ENCODE peak calls at places on chromosomes 12 and 14, in four cellular contexts. One of them, this sample, is unnamed.

GRCh38 chr14:102749833-102750775 is 27.1 kb upstream of the TRAF3 start:
- DNase-seq in neural progenitor cell: peak
- DNase-seq in SK-N-SH: no peak
- DNase-seq in GM23248: no peak
- DNase-seq in this sample: no peak

GRCh38 chr14:91300283-91300841 is 55.9 kb upstream of the GPR68 start:
- DNase-seq in SK-N-SH: no peak
- DNase-seq in neural progenitor cell: no peak
- DNase-seq in GM23248: no peak
- DNase-seq in this sample: no peak

GRCh38 chr12:25301798-25302197 is 51.1 kb upstream of the KRAS start:
- DNase-seq in GM23248: no peak
- DNase-seq in neural progenitor cell: no peak
- DNase-seq in SK-N-SH: no peak
- DNase-seq in this sample: no peak

GRCh38 chr14:50545618-50546017 is 13.2 kb upstream of the MAP4K5 start:
- DNase-seq in neural progenitor cell: no peak
- DNase-seq in GM23248: no peak
- DNase-seq in SK-N-SH: no peak
- DNase-seq in this sample: no peak

GRCh38 chr12:14635776-14636175 is 60.6 kb downstream of the GUCY2C start:
- DNase-seq in SK-N-SH: no peak
- DNase-seq in GM23248: peak
- DNase-seq in neural progenitor cell: no peak
- DNase-seq in this sample: no peak

GRCh38 chr12:57091633-57092528 is 3.0 kb downstream of the NAB2 start:
- DNase-seq in GM23248: no peak
- DNase-seq in neural progenitor cell: no peak
- DNase-seq in SK-N-SH: peak
- DNase-seq in this sample: no peak

GRCh38 chr14:75196064-75196463 is 19.7 kb upstream of the TMED10 start:
- DNase-seq in SK-N-SH: no peak
- DNase-seq in GM23248: no peak
- DNase-seq in neural progenitor cell: no peak
- DNase-seq in this sample: no peak

GRCh38 chr12:31536672-31537071 is 54.3 kb downstream of the DENND5B start:
- DNase-seq in neural progenitor cell: no peak
- DNase-seq in GM23248: peak
- DNase-seq in SK-N-SH: no peak
- DNase-seq in this sample: no peak

GRCh38 chr14:67551940-67552339 is 18.9 kb downstream of the PLEKHH1 start:
- DNase-seq in neural progenitor cell: no peak
- DNase-seq in GM23248: no peak
- DNase-seq in SK-N-SH: no peak
- DNase-seq in this sample: no peak

GRCh38 chr14:90458536-90458935 is 61.7 kb downstream of the CALM1 start:
- DNase-seq in GM23248: no peak
- DNase-seq in neural progenitor cell: no peak
- DNase-seq in SK-N-SH: no peak
- DNase-seq in this sample: no peak

GRCh38 chr12:12561305-12562015 is 1.2 kb downstream of the DUSP16 start:
- DNase-seq in neural progenitor cell: peak
- DNase-seq in GM23248: peak
- DNase-seq in SK-N-SH: peak
- DNase-seq in this sample: peak

GRCh38 chr12:43896496-43896895 is 60.6 kb downstream of the TMEM117 start:
- DNase-seq in SK-N-SH: no peak
- DNase-seq in neural progenitor cell: no peak
- DNase-seq in GM23248: no peak
- DNase-seq in this sample: no peak

GRCh38 chr14:65057704-65058103 is 44.6 kb downstream of the MAX start:
- DNase-seq in SK-N-SH: no peak
- DNase-seq in neural progenitor cell: no peak
- DNase-seq in GM23248: no peak
- DNase-seq in this sample: no peak

GRCh38 chr14:67815573-67816235 is 686 bp downstream of the ZFYVE26 start:
- DNase-seq in SK-N-SH: no peak
- DNase-seq in neural progenitor cell: peak
- DNase-seq in GM23248: peak
- DNase-seq in this sample: no peak

GRCh38 chr14:58805605-58806358 is 168.0 kb downstream of the DACT1 start:
- DNase-seq in SK-N-SH: no peak
- DNase-seq in GM23248: no peak
- DNase-seq in neural progenitor cell: no peak
- DNase-seq in this sample: no peak

GRCh38 chr14:105863296-105864108 is 337.1 kb downstream of the TMEM121 start:
- DNase-seq in neural progenitor cell: no peak
- DNase-seq in GM23248: no peak
- DNase-seq in SK-N-SH: no peak
- DNase-seq in this sample: peak

GRCh38 chr12:47121146-47121545 is 41.4 kb upstream of the AMIGO2 start:
- DNase-seq in SK-N-SH: no peak
- DNase-seq in GM23248: peak
- DNase-seq in neural progenitor cell: no peak
- DNase-seq in this sample: no peak

GRCh38 chr12:98635657-98636323 is 8.8 kb downstream of the IKBIP start:
- DNase-seq in SK-N-SH: no peak
- DNase-seq in GM23248: peak
- DNase-seq in neural progenitor cell: no peak
- DNase-seq in this sample: peak

GRCh38 chr12:15928870-15929571 is 17.9 kb downstream of the DERA start:
- DNase-seq in SK-N-SH: no peak
- DNase-seq in GM23248: peak
- DNase-seq in neural progenitor cell: peak
- DNase-seq in this sample: no peak

GRCh38 chr12:124720687-124721500 is 142.8 kb downstream of the SCARB1 start:
- DNase-seq in GM23248: peak
- DNase-seq in neural progenitor cell: no peak
- DNase-seq in SK-N-SH: peak
- DNase-seq in this sample: no peak

GRCh38 chr14:74846968-74847549 is 28.9 kb downstream of the PROX2 start:
- DNase-seq in GM23248: peak
- DNase-seq in neural progenitor cell: no peak
- DNase-seq in SK-N-SH: no peak
- DNase-seq in this sample: no peak

GRCh38 chr12:116332705-116333380 is 55.4 kb upstream of the MED13L start:
- DNase-seq in neural progenitor cell: no peak
- DNase-seq in SK-N-SH: no peak
- DNase-seq in GM23248: no peak
- DNase-seq in this sample: no peak

GRCh38 chr12:8780389-8780788 is 42.0 kb upstream of the A2ML1 start:
- DNase-seq in neural progenitor cell: peak
- DNase-seq in GM23248: peak
- DNase-seq in SK-N-SH: peak
- DNase-seq in this sample: peak

GRCh38 chr14:75301666-75302325 is 23.2 kb downstream of the FOS start:
- DNase-seq in neural progenitor cell: no peak
- DNase-seq in SK-N-SH: no peak
- DNase-seq in GM23248: no peak
- DNase-seq in this sample: no peak

GRCh38 chr12:131860472-131861260 is 32.5 kb downstream of the MMP17 start:
- DNase-seq in GM23248: peak
- DNase-seq in SK-N-SH: peak
- DNase-seq in neural progenitor cell: peak
- DNase-seq in this sample: no peak

GRCh38 chr12:52055781-52056711 is 4.8 kb downstream of the NR4A1 start:
- DNase-seq in neural progenitor cell: no peak
- DNase-seq in SK-N-SH: no peak
- DNase-seq in GM23248: no peak
- DNase-seq in this sample: no peak

GRCh38 chr14:56205906-56206305 is 87.7 kb downstream of the PELI2 start:
- DNase-seq in neural progenitor cell: no peak
- DNase-seq in SK-N-SH: no peak
- DNase-seq in GM23248: no peak
- DNase-seq in this sample: no peak

GRCh38 chr14:96225745-96226151 is 21.1 kb downstream of the BDKRB2 start:
- DNase-seq in neural progenitor cell: peak
- DNase-seq in GM23248: peak
- DNase-seq in SK-N-SH: peak
- DNase-seq in this sample: no peak

GRCh38 chr12:68835333-68835908 is 27.4 kb downstream of the MDM2 start:
- DNase-seq in GM23248: no peak
- DNase-seq in SK-N-SH: no peak
- DNase-seq in neural progenitor cell: peak
- DNase-seq in this sample: no peak

GRCh38 chr14:91227183-91227628 is 17.3 kb downstream of the GPR68 start:
- DNase-seq in neural progenitor cell: no peak
- DNase-seq in SK-N-SH: no peak
- DNase-seq in GM23248: no peak
- DNase-seq in this sample: no peak

GRCh38 chr12:103780992-103781391 is 60.0 kb downstream of the NT5DC3 start:
- DNase-seq in SK-N-SH: no peak
- DNase-seq in neural progenitor cell: no peak
- DNase-seq in GM23248: no peak
- DNase-seq in this sample: no peak

DNA sequence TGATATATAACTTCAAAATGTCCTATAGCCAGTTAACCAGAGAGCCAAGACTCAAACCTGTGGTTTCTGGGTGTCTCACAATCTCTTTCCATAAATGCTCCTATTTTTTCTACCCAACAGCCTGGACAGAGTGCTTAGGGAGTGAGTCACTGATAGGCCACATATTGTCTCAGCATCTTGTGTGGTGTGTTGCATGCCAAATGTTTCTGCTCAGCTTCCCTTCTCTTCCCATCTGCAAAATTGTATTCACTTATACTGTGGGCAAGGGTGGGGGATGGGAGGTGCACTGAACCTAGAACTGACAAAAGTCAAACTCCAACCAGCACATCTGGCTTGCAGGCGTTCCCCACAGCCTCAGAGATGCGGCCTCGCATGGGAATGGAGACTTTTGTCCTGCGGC is 123.3 kb downstream of the KCNA5 start:
- DNase-seq in GM23248: peak
- DNase-seq in SK-N-SH: peak
- DNase-seq in neural progenitor cell: no peak
- DNase-seq in this sample: no peak
- TF ChIP-seq EZH2phosphoT487 in GM23248: no peak
- TF ChIP-seq EZH2phosphoT487 in SK-N-SH: no peak
- TF ChIP-seq EZH2phosphoT487 in neural progenitor cell: no peak
- TF ChIP-seq EZH2phosphoT487 in this sample: no peak

GRCh38 chr14:85620937-85621336 is 91.0 kb downstream of the FLRT2 start:
- DNase-seq in SK-N-SH: no peak
- DNase-seq in neural progenitor cell: no peak
- DNase-seq in GM23248: no peak
- DNase-seq in this sample: no peak
- H2AFZ ChIP-seq in SK-N-SH: no peak
- H2AFZ ChIP-seq in neural progenitor cell: no peak
- H2AFZ ChIP-seq in GM23248: no peak
- H2AFZ ChIP-seq in this sample: no peak

DNA sequence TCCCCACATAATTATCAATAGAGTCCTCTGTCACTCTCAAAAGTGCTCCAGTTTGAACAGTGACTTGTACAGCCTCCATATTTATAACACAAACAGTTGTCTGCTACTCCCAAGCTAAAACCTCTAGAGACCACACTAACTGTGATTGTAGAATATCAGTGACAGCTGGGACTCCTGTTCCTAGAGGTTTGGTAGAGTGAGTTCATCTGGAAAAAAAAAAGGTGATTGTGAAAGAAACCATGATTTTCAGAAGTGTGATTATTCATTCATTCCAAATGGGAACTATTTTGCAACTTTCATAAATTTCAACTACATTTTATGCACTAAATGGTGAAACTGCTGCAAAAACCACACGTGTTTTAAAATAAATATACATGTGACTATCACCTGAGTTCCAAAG is 128.0 kb upstream of the PLXNC1 start:
- DNase-seq in GM23248: peak
- DNase-seq in neural progenitor cell: no peak
- DNase-seq in SK-N-SH: no peak
- DNase-seq in this sample: no peak
- TF ChIP-seq EZH2phosphoT487 in GM23248: no peak
- TF ChIP-seq EZH2phosphoT487 in neural progenitor cell: no peak
- TF ChIP-seq EZH2phosphoT487 in SK-N-SH: no peak
- TF ChIP-seq EZH2phosphoT487 in this sample: no peak

GRCh38 chr12:92558806-92559205 is 144.0 kb upstream of the PLEKHG7 start:
- DNase-seq in GM23248: peak
- DNase-seq in neural progenitor cell: no peak
- DNase-seq in SK-N-SH: no peak
- DNase-seq in this sample: no peak

GRCh38 chr12:92560713-92561542 is 141.9 kb upstream of the PLEKHG7 start:
- DNase-seq in neural progenitor cell: no peak
- DNase-seq in SK-N-SH: no peak
- DNase-seq in GM23248: no peak
- DNase-seq in this sample: no peak

GRCh38 chr12:92558241-92558773 is 144.5 kb upstream of the PLEKHG7 start:
- DNase-seq in SK-N-SH: no peak
- DNase-seq in neural progenitor cell: no peak
- DNase-seq in GM23248: no peak
- DNase-seq in this sample: no peak

GRCh38 chr12:92561543-92561899 is 141.3 kb upstream of the PLEKHG7 start:
- DNase-seq in SK-N-SH: no peak
- DNase-seq in GM23248: peak
- DNase-seq in neural progenitor cell: no peak
- DNase-seq in this sample: no peak

DNA sequence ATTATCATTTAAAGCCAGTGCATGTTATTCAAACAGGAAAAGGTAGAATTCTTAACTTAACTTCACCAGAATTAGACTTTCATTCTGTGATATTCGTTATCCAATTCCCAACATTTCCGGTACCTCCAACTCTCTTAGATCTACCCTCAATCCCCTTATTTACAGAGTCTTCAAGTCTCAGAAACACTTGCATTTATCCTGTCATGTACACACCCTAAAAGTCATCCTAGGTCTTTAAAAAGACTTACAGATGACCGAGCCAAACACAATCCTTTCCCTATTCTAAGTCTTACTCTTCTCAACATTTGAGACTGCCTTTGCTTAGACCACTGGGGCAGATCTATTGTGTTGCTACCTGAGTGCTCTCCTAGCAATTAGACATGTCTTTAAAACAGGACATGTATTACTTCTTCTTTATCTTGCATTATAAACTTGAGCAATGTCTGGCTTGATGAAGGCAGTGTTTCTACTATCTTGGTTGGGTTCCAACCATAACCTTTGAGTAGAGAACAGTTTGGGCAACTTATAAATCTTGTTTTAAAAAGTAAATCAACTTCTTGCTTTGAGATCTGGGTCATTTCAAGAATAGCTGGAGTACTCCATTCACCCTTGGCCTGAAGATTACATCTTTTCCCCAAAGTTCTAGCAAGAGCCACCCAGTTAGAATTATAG is 140.6 kb upstream of the PLEKHG7 start:
- DNase-seq in neural progenitor cell: no peak
- DNase-seq in SK-N-SH: no peak
- DNase-seq in GM23248: no peak
- DNase-seq in this sample: no peak
- H2AFZ ChIP-seq in neural progenitor cell: no peak
- H2AFZ ChIP-seq in SK-N-SH: no peak
- H2AFZ ChIP-seq in GM23248: no peak
- H2AFZ ChIP-seq in this sample: no peak